ENCODE peak calls at places on chromosomes 13 and 19, in six cellular contexts. U, E, A, Z, S and C are unnamed samples. For H3K4me1, the result is how much of the 10 kb centered on the place peaks cover.

GRCh38 chr13:29920018-29920643 is 69.7 kb upstream of the UBL3 start:
- DNase-seq in U (no peak), A (no peak), Z (no peak), S (no peak), E (no peak), C (no peak)

GRCh38 chr13:27624071-27624470 is 2.4 kb downstream of the POLR1D start:
- DNase-seq in E (no peak), Z (no peak), U (no peak), A (no peak), S (no peak), C (no peak)

GRCh38 chr13:28750187-28751045 is 31.6 kb upstream of the SLC46A3 start:
- DNase-seq in Z (no peak), U (no peak), E (peak), A (no peak), S (no peak), C (no peak)

GRCh38 chr13:38687246-38688229 is 661 bp downstream of the FREM2 start:
- DNase-seq in E (peak), Z (peak), U (no peak), S (no peak), A (peak), C (no peak)

GRCh38 chr19:1438933-1439358 is 750 bp downstream of the RPS15 start:
- DNase-seq in A (no peak), U (no peak), E (no peak), Z (no peak), S (no peak), C (no peak)

GRCh38 chr13:110248449-110249143 is 58.4 kb downstream of the COL4A1 start:
- DNase-seq in E (no peak), S (no peak), U (no peak), Z (no peak), A (no peak), C (no peak)

GRCh38 chr19:15702590-15702930 is 25.3 kb upstream of the OR10H2 start:
- DNase-seq in A (peak), Z (peak), U (peak), E (peak), S (no peak), C (peak)

GRCh38 chr13:91203430-91203829 is 144.1 kb upstream of the MIR17HG start:
- DNase-seq in Z (no peak), S (no peak), U (no peak), A (no peak), E (no peak), C (no peak)

DNA sequence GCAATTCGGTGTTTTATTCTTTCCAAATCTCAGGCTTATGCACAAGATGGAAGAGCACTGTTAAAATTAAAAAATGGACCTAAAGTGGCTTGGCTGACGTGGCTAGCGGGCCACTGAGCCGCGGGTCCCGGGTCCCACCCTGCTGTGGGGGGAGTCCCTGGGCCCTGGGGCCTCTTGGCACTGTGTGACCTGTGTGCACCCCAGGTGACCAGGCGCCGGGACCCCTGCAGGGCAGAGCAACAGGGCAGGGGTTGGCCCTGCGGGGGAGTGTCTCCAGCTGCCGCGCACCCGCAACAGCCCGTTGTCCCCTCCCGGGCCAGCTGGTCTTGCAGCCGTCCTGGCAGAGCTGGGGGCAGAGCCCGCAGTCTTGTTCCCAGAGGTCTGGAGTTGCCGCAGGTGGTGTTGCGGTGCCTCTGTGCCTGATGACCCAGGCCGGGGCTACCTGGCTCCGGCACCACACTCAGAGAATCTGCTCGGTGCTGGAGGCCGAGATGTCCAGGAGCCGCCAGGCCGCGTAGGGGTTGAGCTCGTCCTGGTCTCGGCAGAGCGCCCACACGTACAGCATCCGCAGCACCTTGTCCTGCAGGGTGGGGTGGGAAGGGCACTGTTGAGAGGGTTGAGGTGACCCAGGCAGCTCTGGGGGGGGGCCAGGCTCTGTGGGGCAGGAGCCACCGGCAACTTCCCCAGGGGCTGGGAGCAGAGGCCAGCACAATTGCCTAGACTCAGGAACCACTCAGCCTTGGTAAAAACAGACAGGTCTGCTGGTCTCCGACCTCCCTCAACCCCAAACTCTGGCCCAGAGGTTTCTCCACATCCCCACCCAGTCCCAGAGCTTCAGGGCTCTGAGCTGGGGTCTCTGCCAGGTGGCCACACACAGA is 1.0 kb upstream of the CTXN1 start:
- DNase-seq in A (no peak), E (no peak), S (no peak), U (no peak), Z (peak), C (peak)
- TF ChIP-seq POLR2A in A (no peak), E (no peak), S (no peak), U (no peak), Z (no peak), C (no peak)

GRCh38 chr13:99002191-99002710 is 24.4 kb upstream of the DOCK9 start:
- DNase-seq in S (no peak), U (no peak), Z (no peak), A (no peak), E (no peak), C (no peak)
- H3K4me1 ChIP-seq in S (under half), U (under half), Z (under half), A (under half), E (under half), C (half or more)

GRCh38 chr19:3785938-3786824 is at the start of gene MATK:
- DNase-seq in S (no peak), E (no peak), U (no peak), Z (no peak), A (no peak), C (no peak)
- H3K4me3 ChIP-seq in S (no peak), E (no peak), U (peak), Z (no peak), A (no peak), C (peak)

DNA sequence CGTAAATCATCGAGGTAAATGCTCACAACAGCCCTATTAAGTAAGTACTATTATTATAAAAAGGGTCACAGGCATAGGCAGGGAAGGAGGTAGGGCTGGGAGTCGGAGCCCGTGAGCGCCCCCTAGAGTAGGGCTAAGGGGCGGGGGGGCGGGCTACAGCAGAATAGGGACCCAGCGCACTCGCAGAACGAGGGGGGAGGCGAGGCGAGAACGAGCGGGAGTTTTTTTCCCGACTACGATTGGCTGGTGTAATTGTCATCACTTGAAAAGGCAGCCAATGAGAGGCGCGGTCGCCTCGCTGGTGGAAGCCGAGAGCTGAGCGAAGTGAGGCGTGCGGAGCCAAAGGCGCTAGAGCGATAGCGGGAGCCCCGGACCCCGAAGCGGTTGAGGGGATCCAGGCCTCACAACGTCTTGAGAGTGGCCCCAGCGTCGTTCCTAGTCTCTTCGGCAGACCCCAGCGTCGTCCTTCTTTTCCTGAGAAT is 24.2 kb downstream of the KEAP1 start:
- DNase-seq in A (peak), U (peak), E (peak), S (peak), Z (peak), C (peak)
- TF ChIP-seq POLR2A in A (no peak), U (no peak), E (no peak), S (no peak), Z (peak), C (no peak)

GRCh38 chr19:12090807-12091206 is 26.3 kb downstream of the ZNF844 start:
- DNase-seq in U (no peak), E (no peak), A (peak), S (peak), Z (peak), C (peak)

GRCh38 chr19:12085074-12085818 is 20.7 kb downstream of the ZNF844 start:
- DNase-seq in Z (no peak), A (no peak), E (no peak), U (no peak), S (peak), C (no peak)
- H3K4me1 ChIP-seq in Z (under half), A (under half), E (under half), U (under half), S (under half), C (under half)